ENCODE peak calls at places on chromosome 7, in nine cellular contexts. One of them, this sample, is unnamed.

GRCh38 chr7:82945480-82945879 is 217.2 kb downstream of the PCLO start:
- DNase-seq in BJ: no peak
- DNase-seq in HL-60: no peak
- DNase-seq in kidney: no peak
- DNase-seq in IMR-90: no peak
- DNase-seq in adrenal gland: no peak
- DNase-seq in cardiac fibroblast: no peak
- DNase-seq in heart right ventricle: no peak
- DNase-seq in AG04449: no peak
- DNase-seq in this sample: no peak

GRCh38 chr7:94056796-94057207 is 52.6 kb upstream of the BET1 start:
- DNase-seq in BJ: peak; percentile 62
- DNase-seq in HL-60: peak; percentile 72
- DNase-seq in kidney: no peak
- DNase-seq in IMR-90: peak; percentile 98
- DNase-seq in adrenal gland: no peak
- DNase-seq in cardiac fibroblast: peak; percentile 99
- DNase-seq in heart right ventricle: no peak
- DNase-seq in AG04449: peak; percentile 85
- DNase-seq in this sample: peak; percentile 92

GRCh38 chr7:66946545-66946944 is 25.5 kb downstream of the TMEM248 start:
- DNase-seq in BJ: no peak
- DNase-seq in HL-60: no peak
- DNase-seq in kidney: no peak
- DNase-seq in IMR-90: no peak
- DNase-seq in adrenal gland: no peak
- DNase-seq in cardiac fibroblast: no peak
- DNase-seq in heart right ventricle: no peak
- DNase-seq in AG04449: no peak
- DNase-seq in this sample: no peak

GRCh38 chr7:68063171-68063570 is 1066.5 kb downstream of the TYW1 start:
- DNase-seq in BJ: no peak
- DNase-seq in HL-60: no peak
- DNase-seq in kidney: no peak
- DNase-seq in IMR-90: no peak
- DNase-seq in adrenal gland: no peak
- DNase-seq in cardiac fibroblast: no peak
- DNase-seq in heart right ventricle: no peak
- DNase-seq in AG04449: no peak
- DNase-seq in this sample: no peak

GRCh38 chr7:121002-121401 is 71.4 kb upstream of the FAM20C start:
- DNase-seq in BJ: no peak
- DNase-seq in HL-60: no peak
- DNase-seq in kidney: no peak
- DNase-seq in IMR-90: no peak
- DNase-seq in adrenal gland: no peak
- DNase-seq in cardiac fibroblast: no peak
- DNase-seq in heart right ventricle: no peak
- DNase-seq in AG04449: no peak
- DNase-seq in this sample: no peak

GRCh38 chr7:129279757-129280156 is 54.9 kb downstream of the AHCYL2 start:
- DNase-seq in BJ: no peak
- DNase-seq in HL-60: no peak
- DNase-seq in kidney: no peak
- DNase-seq in IMR-90: no peak
- DNase-seq in adrenal gland: no peak
- DNase-seq in cardiac fibroblast: no peak
- DNase-seq in heart right ventricle: no peak
- DNase-seq in AG04449: no peak
- DNase-seq in this sample: no peak

GRCh38 chr7:4738711-4739527 is 36.5 kb upstream of the AP5Z1 start:
- DNase-seq in BJ: no peak
- DNase-seq in HL-60: peak; percentile 55
- DNase-seq in kidney: no peak
- DNase-seq in IMR-90: peak; percentile 95
- DNase-seq in adrenal gland: peak; percentile 71
- DNase-seq in cardiac fibroblast: peak; percentile 95
- DNase-seq in heart right ventricle: peak; percentile 59
- DNase-seq in AG04449: peak; percentile 52
- DNase-seq in this sample: peak; percentile 89

GRCh38 chr7:98191668-98192431 is 19.4 kb upstream of the BHLHA15 start:
- DNase-seq in BJ: no peak
- DNase-seq in HL-60: no peak
- DNase-seq in kidney: peak; percentile 70
- DNase-seq in IMR-90: no peak
- DNase-seq in adrenal gland: no peak
- DNase-seq in cardiac fibroblast: no peak
- DNase-seq in heart right ventricle: no peak
- DNase-seq in AG04449: no peak
- DNase-seq in this sample: no peak

GRCh38 chr7:15684834-15685233 is 1.6 kb downstream of the MEOX2 start:
- DNase-seq in BJ: no peak
- DNase-seq in HL-60: no peak
- DNase-seq in kidney: no peak
- DNase-seq in IMR-90: no peak
- DNase-seq in adrenal gland: no peak
- DNase-seq in cardiac fibroblast: peak; percentile 73
- DNase-seq in heart right ventricle: peak; percentile 41
- DNase-seq in AG04449: no peak
- DNase-seq in this sample: no peak

GRCh38 chr7:93622036-93622714 is 47.7 kb upstream of the CALCR start:
- DNase-seq in BJ: no peak
- DNase-seq in HL-60: no peak
- DNase-seq in kidney: no peak
- DNase-seq in IMR-90: peak; percentile 8
- DNase-seq in adrenal gland: no peak
- DNase-seq in cardiac fibroblast: peak; percentile 54
- DNase-seq in heart right ventricle: no peak
- DNase-seq in AG04449: no peak
- DNase-seq in this sample: peak; percentile 24

GRCh38 chr7:90896458-90896857 is 300.3 kb downstream of the CDK14 start:
- DNase-seq in BJ: no peak
- DNase-seq in HL-60: no peak
- DNase-seq in kidney: no peak
- DNase-seq in IMR-90: no peak
- DNase-seq in adrenal gland: no peak
- DNase-seq in cardiac fibroblast: peak; percentile 54
- DNase-seq in heart right ventricle: no peak
- DNase-seq in AG04449: no peak
- DNase-seq in this sample: no peak

GRCh38 chr7:145643981-145644380 is 472.6 kb upstream of the CNTNAP2 start:
- DNase-seq in BJ: no peak
- DNase-seq in HL-60: no peak
- DNase-seq in kidney: no peak
- DNase-seq in IMR-90: no peak
- DNase-seq in adrenal gland: no peak
- DNase-seq in cardiac fibroblast: no peak
- DNase-seq in heart right ventricle: no peak
- DNase-seq in AG04449: no peak
- DNase-seq in this sample: no peak

GRCh38 chr7:114021135-114021534 is 102.3 kb upstream of the PPP1R3A start:
- DNase-seq in BJ: no peak
- DNase-seq in HL-60: no peak
- DNase-seq in kidney: no peak
- DNase-seq in IMR-90: peak; percentile 7
- DNase-seq in adrenal gland: no peak
- DNase-seq in cardiac fibroblast: no peak
- DNase-seq in heart right ventricle: no peak
- DNase-seq in AG04449: no peak
- DNase-seq in this sample: no peak

GRCh38 chr7:47581442-47581820 is 480 bp downstream of the TNS3 start:
- DNase-seq in BJ: no peak
- DNase-seq in HL-60: no peak
- DNase-seq in kidney: peak; percentile 82
- DNase-seq in IMR-90: no peak
- DNase-seq in adrenal gland: no peak
- DNase-seq in cardiac fibroblast: peak; percentile 18
- DNase-seq in heart right ventricle: no peak
- DNase-seq in AG04449: no peak
- DNase-seq in this sample: peak; percentile 19

GRCh38 chr7:49892473-49892872 is 119.0 kb downstream of the VWC2 start:
- DNase-seq in BJ: no peak
- DNase-seq in HL-60: no peak
- DNase-seq in kidney: no peak
- DNase-seq in IMR-90: no peak
- DNase-seq in adrenal gland: no peak
- DNase-seq in cardiac fibroblast: no peak
- DNase-seq in heart right ventricle: no peak
- DNase-seq in AG04449: no peak
- DNase-seq in this sample: no peak

GRCh38 chr7:105647591-105647990 is 66.3 kb upstream of the EFCAB10 start:
- DNase-seq in BJ: no peak
- DNase-seq in HL-60: no peak
- DNase-seq in kidney: no peak
- DNase-seq in IMR-90: no peak
- DNase-seq in adrenal gland: no peak
- DNase-seq in cardiac fibroblast: no peak
- DNase-seq in heart right ventricle: no peak
- DNase-seq in AG04449: no peak
- DNase-seq in this sample: no peak

GRCh38 chr7:2841907-2842306 is 2.2 kb downstream of the GNA12 start:
- DNase-seq in BJ: no peak
- DNase-seq in HL-60: no peak
- DNase-seq in kidney: no peak
- DNase-seq in IMR-90: no peak
- DNase-seq in adrenal gland: no peak
- DNase-seq in cardiac fibroblast: no peak
- DNase-seq in heart right ventricle: no peak
- DNase-seq in AG04449: no peak
- DNase-seq in this sample: no peak

GRCh38 chr7:43873300-43873699 is 4.0 kb upstream of the MRPS24 start:
- DNase-seq in BJ: peak; percentile 92
- DNase-seq in HL-60: no peak
- DNase-seq in kidney: no peak
- DNase-seq in IMR-90: peak; percentile 87
- DNase-seq in adrenal gland: peak; percentile 88
- DNase-seq in cardiac fibroblast: peak; percentile 86
- DNase-seq in heart right ventricle: no peak
- DNase-seq in AG04449: no peak
- DNase-seq in this sample: peak; percentile 87
- TF ChIP-seq CTCF in BJ: no peak
- TF ChIP-seq CTCF in HL-60: no peak
- TF ChIP-seq CTCF in kidney: no peak
- TF ChIP-seq CTCF in IMR-90: no peak
- TF ChIP-seq CTCF in adrenal gland: no peak
- TF ChIP-seq CTCF in cardiac fibroblast: no peak
- TF ChIP-seq CTCF in heart right ventricle: no peak
- TF ChIP-seq CTCF in AG04449: no peak
- TF ChIP-seq CTCF in this sample: no peak

DNA sequence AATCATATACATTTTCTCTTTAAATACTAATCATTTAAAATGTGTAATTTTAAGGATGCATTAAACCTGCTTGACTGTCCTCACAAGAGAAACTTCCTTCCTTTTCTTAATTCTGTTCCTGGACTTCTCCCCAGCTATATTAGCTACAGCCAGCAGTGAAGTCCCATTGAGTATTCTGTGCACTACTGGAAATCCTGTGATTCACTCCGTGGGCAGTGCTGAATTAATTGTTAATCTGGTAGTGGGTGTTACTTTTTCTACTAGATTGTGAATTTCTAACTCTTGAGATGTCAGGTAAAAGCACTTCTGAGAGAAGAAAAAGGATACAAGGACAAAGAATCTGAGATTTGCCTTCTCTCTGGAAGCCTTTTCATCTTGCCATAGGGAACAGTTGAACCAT is 33.9 kb downstream of the CYCS start:
- DNase-seq in BJ: no peak
- DNase-seq in HL-60: no peak
- DNase-seq in kidney: no peak
- DNase-seq in IMR-90: no peak
- DNase-seq in adrenal gland: no peak
- DNase-seq in cardiac fibroblast: no peak
- DNase-seq in heart right ventricle: no peak
- DNase-seq in AG04449: no peak
- DNase-seq in this sample: no peak
- H3K4me3 ChIP-seq in BJ: no peak overlapping the region
- H3K4me3 ChIP-seq in HL-60: no peak overlapping the region
- H3K4me3 ChIP-seq in kidney: no peak overlapping the region
- H3K4me3 ChIP-seq in IMR-90: no peak overlapping the region
- H3K4me3 ChIP-seq in adrenal gland: no peak overlapping the region
- H3K4me3 ChIP-seq in cardiac fibroblast: no peak overlapping the region
- H3K4me3 ChIP-seq in heart right ventricle: no peak overlapping the region
- H3K4me3 ChIP-seq in AG04449: no peak overlapping the region
- H3K4me3 ChIP-seq in this sample: no peak overlapping the region

DNA sequence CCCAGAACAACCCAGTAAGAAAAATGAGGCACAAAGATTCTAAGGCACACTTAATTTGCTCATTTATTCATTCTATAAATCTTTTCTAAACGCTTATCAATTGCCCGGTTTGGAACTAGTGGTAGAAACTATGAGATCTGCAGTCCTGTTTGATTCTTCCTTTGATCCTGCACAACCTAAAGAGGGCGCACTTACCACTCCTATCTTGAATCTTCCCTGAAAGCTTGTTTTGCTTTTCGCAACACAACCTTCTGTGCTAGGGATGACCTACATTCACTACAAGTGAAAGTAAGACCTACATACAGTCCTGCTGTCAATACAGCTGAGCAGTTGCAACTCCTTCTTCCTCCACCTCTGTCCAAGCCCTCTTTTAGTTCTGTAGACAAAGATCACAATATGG is 12.6 kb upstream of the ARL4A start:
- DNase-seq in BJ: no peak
- DNase-seq in HL-60: no peak
- DNase-seq in kidney: no peak
- DNase-seq in IMR-90: peak; percentile 61
- DNase-seq in adrenal gland: peak; percentile 73
- DNase-seq in cardiac fibroblast: peak; percentile 71
- DNase-seq in heart right ventricle: peak; percentile 16
- DNase-seq in AG04449: no peak
- DNase-seq in this sample: peak; percentile 42
- TF ChIP-seq CTCF in BJ: peak; percentile 53
- TF ChIP-seq CTCF in HL-60: no peak
- TF ChIP-seq CTCF in kidney: peak; percentile 29
- TF ChIP-seq CTCF in IMR-90: peak; percentile 54
- TF ChIP-seq CTCF in adrenal gland: peak; percentile 57
- TF ChIP-seq CTCF in cardiac fibroblast: peak; percentile 41
- TF ChIP-seq CTCF in heart right ventricle: peak; percentile 47
- TF ChIP-seq CTCF in AG04449: no peak
- TF ChIP-seq CTCF in this sample: peak; percentile 38

DNA sequence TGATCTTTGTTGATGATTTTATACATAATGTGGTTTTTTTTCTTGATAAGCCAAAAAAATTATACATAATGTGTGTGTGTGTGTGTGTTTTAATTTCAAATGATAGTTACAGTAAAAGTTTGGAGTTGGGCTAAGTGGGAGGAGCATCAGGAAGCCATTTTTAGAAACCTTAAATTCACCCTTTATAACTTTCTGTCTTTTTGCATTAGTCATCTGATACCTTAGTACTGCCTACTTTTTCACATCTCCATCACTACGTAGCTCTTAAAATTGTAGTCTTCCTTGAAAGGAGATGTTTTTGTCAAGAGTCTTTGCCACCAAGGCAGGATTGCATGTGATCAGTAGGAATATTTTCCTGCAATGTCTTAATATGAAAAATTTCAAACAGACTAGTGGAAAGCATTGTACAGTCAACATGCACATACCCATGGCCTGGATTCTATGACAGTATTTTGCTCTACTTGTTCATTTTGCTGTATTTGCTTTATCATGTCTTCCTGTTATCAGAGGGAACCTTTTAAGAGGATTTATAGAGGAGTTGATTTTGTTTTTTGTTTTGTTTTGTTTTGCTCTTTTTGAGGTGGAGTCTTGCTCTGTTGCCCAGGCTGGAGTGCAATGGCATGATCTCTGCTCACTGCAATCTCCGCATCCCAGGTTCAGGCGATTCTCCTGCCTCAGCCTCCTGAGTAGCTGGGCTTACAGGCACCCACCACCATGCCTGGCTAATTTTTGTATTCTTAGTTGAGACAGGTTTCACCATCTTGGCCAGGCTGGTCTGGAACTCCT is 67.3 kb downstream of the DAGLB start:
- DNase-seq in BJ: no peak
- DNase-seq in HL-60: no peak
- DNase-seq in kidney: no peak
- DNase-seq in IMR-90: no peak
- DNase-seq in adrenal gland: no peak
- DNase-seq in cardiac fibroblast: no peak
- DNase-seq in heart right ventricle: no peak
- DNase-seq in AG04449: no peak
- DNase-seq in this sample: no peak
- H3K4me3 ChIP-seq in BJ: no peak overlapping the region
- H3K4me3 ChIP-seq in HL-60: no peak overlapping the region
- H3K4me3 ChIP-seq in kidney: no peak overlapping the region
- H3K4me3 ChIP-seq in IMR-90: no peak overlapping the region
- H3K4me3 ChIP-seq in adrenal gland: no peak overlapping the region
- H3K4me3 ChIP-seq in cardiac fibroblast: no peak overlapping the region
- H3K4me3 ChIP-seq in heart right ventricle: no peak overlapping the region
- H3K4me3 ChIP-seq in AG04449: no peak overlapping the region
- H3K4me3 ChIP-seq in this sample: no peak overlapping the region